ENCODE peak calls at places on chromosomes 4 and X, in nine cellular contexts. H, Y, Z, X, L, Q, G, O and A are unnamed samples. For H3K27me3, the result is how much of the 10 kb centered on the place peaks cover.

GRCh38 chrX:102959471-102959870 is 22.4 kb downstream of the RAB40AL start:
- DNase-seq in G (no peak), Y (no peak), H (peak), X (no peak), Z (no peak), L (no peak), O (no peak), Q (peak), A (no peak)

GRCh38 chr4:169975837-169976796 is 50.1 kb downstream of the MFAP3L start:
- DNase-seq in L (peak), O (no peak), Q (no peak), H (no peak), G (no peak), X (no peak), Y (no peak), Z (no peak), A (no peak)

GRCh38 chr4:113584407-113585150 is 177.0 kb downstream of the CAMK2D start:
- DNase-seq in H (peak), Z (no peak), Y (no peak), X (no peak), L (no peak), G (peak), O (peak), Q (peak), A (no peak)

GRCh38 chr4:8278421-8279287 is 9.1 kb downstream of the HTRA3 start:
- DNase-seq in Q (no peak), H (peak), X (no peak), L (no peak), Y (no peak), G (no peak), Z (no peak), O (no peak), A (no peak)

GRCh38 chr4:87669373-87669772 is 19.3 kb downstream of the DMP1 start:
- DNase-seq in Y (no peak), H (no peak), Z (no peak), Q (no peak), L (no peak), X (no peak), O (no peak), G (no peak), A (no peak)

GRCh38 chr4:182189107-182189878 is 53.9 kb upstream of the TENM3 start:
- DNase-seq in X (no peak), L (no peak), Q (no peak), H (peak), Z (no peak), Y (no peak), G (no peak), O (no peak), A (no peak)

GRCh38 chr4:64503945-64504675 is 94.9 kb upstream of the TECRL start:
- DNase-seq in Z (no peak), L (no peak), X (no peak), G (no peak), Y (no peak), H (no peak), Q (no peak), O (no peak), A (no peak)

GRCh38 chrX:40050532-40050931 is 47.2 kb downstream of the BCOR start:
- DNase-seq in Z (no peak), Q (no peak), Y (no peak), X (no peak), H (no peak), G (no peak), L (no peak), O (no peak), A (no peak)

GRCh38 chrX:120302434-120302833 is 8.8 kb downstream of the TMEM255A start:
- DNase-seq in Q (no peak), Z (no peak), X (peak), Y (peak), O (peak), L (peak), G (peak), H (no peak), A (no peak)

GRCh38 chr4:87087015-87087920 is 133.2 kb downstream of the KLHL8 start:
- DNase-seq in X (no peak), Z (no peak), G (no peak), Q (no peak), Y (no peak), O (no peak), H (no peak), L (no peak), A (no peak)

GRCh38 chr4:61890321-61890720 is 690.2 kb downstream of the ADGRL3 start:
- DNase-seq in H (no peak), L (no peak), Z (no peak), G (no peak), Y (no peak), X (no peak), Q (no peak), O (no peak), A (no peak)

GRCh38 chrX:119870626-119871131 is 854 bp downstream of the RNF113A start:
- DNase-seq in Q (no peak), Z (no peak), G (peak), Y (peak), X (peak), L (peak), O (peak), H (peak), A (no peak)

GRCh38 chr4:89119836-89120235 is 8.5 kb downstream of the TIGD2 start:
- DNase-seq in G (no peak), O (no peak), Y (no peak), H (peak), L (no peak), Z (no peak), X (no peak), Q (no peak), A (no peak)

DNA sequence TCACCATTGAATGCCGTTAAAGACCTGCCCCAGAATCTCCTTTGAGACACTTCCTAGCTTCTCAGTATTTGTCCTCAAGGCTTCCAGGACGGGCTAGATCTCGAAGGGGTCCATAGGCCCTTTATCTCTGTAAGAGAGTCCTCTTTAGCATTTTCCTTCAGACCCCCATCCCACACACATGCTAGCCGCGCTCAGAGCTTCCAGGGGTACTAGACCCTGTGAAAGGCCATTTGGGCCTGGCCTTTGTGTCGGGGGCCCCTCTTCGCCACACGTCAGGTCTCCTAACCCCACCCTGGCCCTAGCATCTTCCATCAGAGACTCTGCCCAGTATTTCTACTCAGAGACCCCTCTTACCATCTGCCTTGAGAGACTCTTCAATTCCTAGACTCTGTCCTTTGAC is 759 bp downstream of the UBA1 start:
- DNase-seq in Y (no peak), X (no peak), O (no peak), Q (no peak), H (no peak), Z (no peak), G (peak), L (no peak), A (no peak)
- H3K27ac ChIP-seq in Y (peak), X (peak), O (no peak), Q (peak), H (peak), Z (peak), G (peak), L (peak), A (peak)

GRCh38 chr4:183801460-183802168 is 103.5 kb upstream of the STOX2 start:
- DNase-seq in G (no peak), L (peak), X (no peak), Y (no peak), Z (no peak), O (peak), H (no peak), Q (no peak), A (no peak)
- H3K27me3 ChIP-seq in G (under half), L (under half), X (under half), Y (under half), Z (under half), O (under half), H (under half), Q (under half), A (under half)

GRCh38 chrX:101686574-101686973 is 26.9 kb upstream of the ARMCX2 start:
- DNase-seq in L (no peak), X (no peak), Z (no peak), Q (no peak), O (no peak), Y (no peak), H (no peak), G (no peak), A (no peak)
- H3K27ac ChIP-seq in L (no peak), X (no peak), Z (no peak), Q (no peak), O (no peak), Y (no peak), H (no peak), G (no peak), A (no peak)

GRCh38 chrX:133926099-133926498 is 59.3 kb downstream of the GPC3 start:
- DNase-seq in X (no peak), O (no peak), H (no peak), G (no peak), Y (no peak), Q (no peak), L (no peak), Z (no peak), A (no peak)
- H3K27me3 ChIP-seq in X (under half), O (under half), H (under half), G (under half), Y (under half), Q (under half), L (under half), Z (under half), A (under half)

DNA sequence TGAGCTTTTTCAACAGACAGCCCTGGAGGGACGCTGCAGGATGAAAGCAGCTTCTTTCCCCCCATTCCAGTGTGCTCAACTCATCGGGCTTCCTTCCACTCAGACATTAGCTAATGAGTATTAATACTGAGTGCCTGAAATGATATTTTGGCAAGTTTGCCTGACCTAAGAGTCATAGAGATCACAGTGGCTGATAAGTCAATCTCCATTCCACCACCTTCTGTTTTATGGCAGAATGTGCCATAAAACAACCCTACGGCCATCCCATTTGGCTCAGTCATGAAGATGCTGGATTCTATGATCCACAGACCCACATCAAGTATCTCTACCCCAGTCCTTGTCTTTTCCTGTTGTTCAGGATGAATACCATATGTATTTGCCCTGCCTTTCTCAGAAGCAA is 48.3 kb upstream of the MAB21L2 start:
- DNase-seq in X (no peak), L (no peak), H (no peak), Y (no peak), Q (no peak), O (no peak), G (no peak), Z (no peak), A (no peak)
- H3K27ac ChIP-seq in X (no peak), L (no peak), H (no peak), Y (no peak), Q (no peak), O (no peak), G (no peak), Z (no peak), A (no peak)

DNA sequence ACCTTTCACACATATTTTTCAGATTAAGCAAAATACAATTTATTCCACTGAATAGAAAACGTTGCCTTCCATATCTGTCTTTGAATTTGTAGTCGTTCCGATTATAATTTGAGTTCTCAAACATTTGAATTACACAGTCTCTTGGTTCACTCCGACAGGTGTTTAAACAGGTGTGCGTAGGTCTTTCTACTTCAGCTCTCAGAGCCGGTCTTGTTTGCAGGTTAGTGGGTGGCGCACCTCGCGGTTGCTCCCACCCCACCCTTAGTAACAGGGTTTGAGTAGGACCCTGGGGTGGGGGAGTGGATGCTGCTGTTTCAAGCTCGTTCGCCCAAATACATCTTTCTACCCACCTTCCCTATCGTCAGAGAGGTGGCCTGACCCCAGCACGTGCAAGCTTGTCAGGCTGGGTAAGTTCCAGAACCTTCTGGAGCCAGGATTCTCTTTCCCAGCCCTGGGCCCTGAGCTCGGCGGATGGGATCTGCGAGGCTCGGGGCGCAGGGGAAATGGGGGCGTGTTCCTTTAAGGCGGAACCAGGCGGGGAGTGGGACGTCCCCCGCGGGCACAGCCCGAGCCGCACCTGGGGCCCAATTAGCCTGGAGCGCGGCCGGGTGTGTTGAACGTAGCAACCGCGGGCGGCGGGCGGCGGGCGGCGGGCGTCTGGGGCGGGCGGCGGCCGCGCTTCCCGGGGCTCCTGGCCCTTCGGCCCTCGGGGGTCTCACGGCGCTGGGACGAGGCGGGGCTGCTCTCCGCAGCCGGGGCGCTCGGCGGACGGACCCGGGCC is at the start of gene FAM149A:
- DNase-seq in Q (peak), X (peak), H (no peak), Y (peak), Z (peak), L (peak), O (no peak), G (no peak), A (no peak)
- H3K27me3 ChIP-seq in Q (under half), X (under half), H (under half), Y (under half), Z (under half), L (under half), O (under half), G (under half), A (under half)

GRCh38 chr4:74529284-74530041 is 84.5 kb downstream of the AREG start:
- DNase-seq in Q (no peak), O (no peak), L (no peak), X (no peak), G (no peak), H (no peak), Z (no peak), Y (no peak), A (peak)
- H3K27ac ChIP-seq in Q (no peak), O (no peak), L (no peak), X (no peak), G (no peak), H (no peak), Z (no peak), Y (no peak), A (peak)

DNA sequence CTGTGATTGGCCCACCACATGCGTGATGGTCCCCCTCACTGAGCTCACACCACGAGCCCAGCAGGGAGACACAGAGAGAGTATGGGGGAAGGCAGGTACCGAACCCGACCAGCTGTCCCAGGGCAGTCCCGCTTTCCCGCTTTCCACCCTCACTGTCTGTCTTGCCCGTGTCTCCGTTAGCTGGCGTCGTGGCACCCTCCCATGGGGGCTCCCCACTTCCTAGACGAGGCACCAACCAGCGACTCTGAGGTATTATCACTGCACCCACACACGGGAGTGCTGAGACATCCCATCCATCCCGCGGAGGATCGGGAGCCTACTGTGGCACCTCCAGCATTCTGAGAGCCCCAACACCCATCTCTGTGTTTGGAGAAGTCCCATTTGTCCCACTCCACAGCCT is 43.0 kb upstream of the NHSL2 start:
- DNase-seq in Z (no peak), G (no peak), Q (no peak), O (no peak), X (no peak), Y (no peak), L (no peak), H (no peak), A (no peak)
- H3K27me3 ChIP-seq in Z (under half), G (under half), Q (under half), O (under half), X (under half), Y (under half), L (under half), H (under half), A (under half)